ENCODE peak calls at places on chromosomes 16 and 17, in ten cellular contexts. One of them, this sample, is unnamed. For H3K9me3, the result is how much of the 10 kb centered on the place peaks cover.

GRCh38 chr16:79601978-79602609 is 1.6 kb upstream of the MAF start:
- DNase-seq in body of pancreas: peak
- DNase-seq in adrenal gland: peak
- DNase-seq in heart left ventricle: peak
- DNase-seq in PC-3: peak
- DNase-seq in thoracic aorta: peak
- DNase-seq in H9: peak
- DNase-seq in colonic mucosa: peak
- DNase-seq in right atrium auricular region: peak
- DNase-seq in sigmoid colon: peak
- DNase-seq in this sample: peak

GRCh38 chr16:81445926-81446317 is 1.3 kb downstream of the CMIP start:
- DNase-seq in body of pancreas: no peak
- DNase-seq in adrenal gland: no peak
- DNase-seq in heart left ventricle: no peak
- DNase-seq in PC-3: no peak
- DNase-seq in thoracic aorta: no peak
- DNase-seq in H9: no peak
- DNase-seq in colonic mucosa: peak
- DNase-seq in right atrium auricular region: no peak
- DNase-seq in sigmoid colon: no peak
- DNase-seq in this sample: no peak

GRCh38 chr17:64784353-64784798 is 122.3 kb upstream of the SMURF2 start:
- DNase-seq in body of pancreas: peak
- DNase-seq in adrenal gland: no peak
- DNase-seq in heart left ventricle: no peak
- DNase-seq in PC-3: no peak
- DNase-seq in thoracic aorta: no peak
- DNase-seq in H9: no peak
- DNase-seq in colonic mucosa: no peak
- DNase-seq in right atrium auricular region: no peak
- DNase-seq in sigmoid colon: no peak
- DNase-seq in this sample: no peak

GRCh38 chr16:66580605-66581209 is 1.4 kb downstream of the CMTM2 start:
- DNase-seq in body of pancreas: no peak
- DNase-seq in adrenal gland: no peak
- DNase-seq in heart left ventricle: no peak
- DNase-seq in PC-3: peak
- DNase-seq in thoracic aorta: no peak
- DNase-seq in H9: no peak
- DNase-seq in colonic mucosa: no peak
- DNase-seq in right atrium auricular region: no peak
- DNase-seq in sigmoid colon: no peak
- DNase-seq in this sample: peak

GRCh38 chr17:78805301-78805700 is 23.2 kb upstream of the CYTH1 start:
- DNase-seq in body of pancreas: no peak
- DNase-seq in adrenal gland: no peak
- DNase-seq in heart left ventricle: peak
- DNase-seq in PC-3: no peak
- DNase-seq in thoracic aorta: no peak
- DNase-seq in H9: no peak
- DNase-seq in colonic mucosa: no peak
- DNase-seq in right atrium auricular region: no peak
- DNase-seq in sigmoid colon: no peak
- DNase-seq in this sample: no peak

GRCh38 chr17:82767041-82767754 is 15.3 kb downstream of the TBCD start:
- DNase-seq in body of pancreas: peak
- DNase-seq in adrenal gland: peak
- DNase-seq in heart left ventricle: no peak
- DNase-seq in PC-3: peak
- DNase-seq in thoracic aorta: no peak
- DNase-seq in H9: peak
- DNase-seq in colonic mucosa: peak
- DNase-seq in right atrium auricular region: no peak
- DNase-seq in sigmoid colon: no peak
- DNase-seq in this sample: no peak

GRCh38 chr17:72518810-72519597 is 398.2 kb downstream of the SOX9 start:
- DNase-seq in body of pancreas: peak
- DNase-seq in adrenal gland: no peak
- DNase-seq in heart left ventricle: no peak
- DNase-seq in PC-3: peak
- DNase-seq in thoracic aorta: no peak
- DNase-seq in H9: no peak
- DNase-seq in colonic mucosa: peak
- DNase-seq in right atrium auricular region: no peak
- DNase-seq in sigmoid colon: no peak
- DNase-seq in this sample: no peak

GRCh38 chr17:43931062-43931571 is 11.2 kb downstream of the PPY start:
- DNase-seq in body of pancreas: peak
- DNase-seq in adrenal gland: no peak
- DNase-seq in heart left ventricle: peak
- DNase-seq in PC-3: no peak
- DNase-seq in thoracic aorta: no peak
- DNase-seq in H9: no peak
- DNase-seq in colonic mucosa: peak
- DNase-seq in right atrium auricular region: no peak
- DNase-seq in sigmoid colon: no peak
- DNase-seq in this sample: no peak

GRCh38 chr16:85094812-85095211 is 17.5 kb downstream of the CIBAR2 start:
- DNase-seq in body of pancreas: no peak
- DNase-seq in adrenal gland: no peak
- DNase-seq in heart left ventricle: no peak
- DNase-seq in PC-3: no peak
- DNase-seq in thoracic aorta: no peak
- DNase-seq in H9: no peak
- DNase-seq in colonic mucosa: no peak
- DNase-seq in right atrium auricular region: no peak
- DNase-seq in sigmoid colon: no peak
- DNase-seq in this sample: no peak

DNA sequence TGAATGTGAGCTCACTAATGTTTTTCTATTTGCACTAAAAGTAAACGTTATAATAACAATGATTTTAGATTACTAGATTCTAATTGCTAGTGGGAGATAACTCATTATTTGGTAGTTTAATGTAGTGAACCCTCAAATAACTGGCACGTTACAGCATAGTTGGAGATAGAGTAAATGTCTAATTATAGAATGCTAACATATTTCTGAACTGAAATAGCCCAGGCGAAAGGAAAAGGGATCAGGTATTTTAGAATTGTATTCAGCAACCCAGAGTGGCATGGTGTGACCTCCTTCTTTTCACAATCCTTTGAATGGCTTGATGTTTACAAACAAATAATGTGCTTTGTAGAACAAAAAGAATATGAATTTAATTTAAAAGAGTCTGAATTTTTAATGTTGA is 1221.2 kb downstream of the CDH8 start:
- DNase-seq in body of pancreas: no peak
- DNase-seq in adrenal gland: no peak
- DNase-seq in heart left ventricle: no peak
- DNase-seq in PC-3: no peak
- DNase-seq in thoracic aorta: no peak
- DNase-seq in H9: no peak
- DNase-seq in colonic mucosa: no peak
- DNase-seq in right atrium auricular region: no peak
- DNase-seq in sigmoid colon: no peak
- DNase-seq in this sample: no peak
- H3K9me3 ChIP-seq in body of pancreas: under half
- H3K9me3 ChIP-seq in adrenal gland: under half
- H3K9me3 ChIP-seq in heart left ventricle: under half
- H3K9me3 ChIP-seq in PC-3: under half
- H3K9me3 ChIP-seq in thoracic aorta: under half
- H3K9me3 ChIP-seq in H9: under half
- H3K9me3 ChIP-seq in colonic mucosa: under half
- H3K9me3 ChIP-seq in right atrium auricular region: under half
- H3K9me3 ChIP-seq in sigmoid colon: under half
- H3K9me3 ChIP-seq in this sample: under half

DNA sequence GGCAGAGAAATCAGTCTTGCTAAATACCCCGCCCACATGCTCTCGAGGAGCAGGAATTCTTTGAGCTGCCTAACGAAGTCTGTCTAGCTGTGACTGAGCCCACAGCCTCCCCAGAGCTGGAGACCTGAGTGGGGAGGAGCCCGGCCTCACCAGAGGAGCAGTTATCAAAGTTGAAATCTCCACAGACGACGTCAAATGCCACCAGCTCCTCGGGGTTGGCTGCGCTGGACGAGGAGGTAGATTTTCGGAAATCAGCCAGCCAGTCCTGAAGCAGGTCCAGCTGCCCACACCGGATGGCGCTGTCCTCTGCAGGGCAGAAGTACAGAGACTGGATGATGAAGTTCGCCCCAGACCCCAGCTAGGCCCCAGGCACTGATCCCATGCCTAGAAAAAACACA is 53.8 kb downstream of the PRMT7 start:
- DNase-seq in body of pancreas: no peak
- DNase-seq in adrenal gland: no peak
- DNase-seq in heart left ventricle: no peak
- DNase-seq in PC-3: no peak
- DNase-seq in thoracic aorta: no peak
- DNase-seq in H9: peak
- DNase-seq in colonic mucosa: no peak
- DNase-seq in right atrium auricular region: no peak
- DNase-seq in sigmoid colon: no peak
- DNase-seq in this sample: no peak
- TF ChIP-seq CTCF in body of pancreas: no peak
- TF ChIP-seq CTCF in adrenal gland: no peak
- TF ChIP-seq CTCF in heart left ventricle: no peak
- TF ChIP-seq CTCF in PC-3: peak
- TF ChIP-seq CTCF in thoracic aorta: no peak
- TF ChIP-seq CTCF in H9: peak
- TF ChIP-seq CTCF in colonic mucosa: no peak
- TF ChIP-seq CTCF in right atrium auricular region: no peak
- TF ChIP-seq CTCF in sigmoid colon: no peak
- TF ChIP-seq CTCF in this sample: peak

DNA sequence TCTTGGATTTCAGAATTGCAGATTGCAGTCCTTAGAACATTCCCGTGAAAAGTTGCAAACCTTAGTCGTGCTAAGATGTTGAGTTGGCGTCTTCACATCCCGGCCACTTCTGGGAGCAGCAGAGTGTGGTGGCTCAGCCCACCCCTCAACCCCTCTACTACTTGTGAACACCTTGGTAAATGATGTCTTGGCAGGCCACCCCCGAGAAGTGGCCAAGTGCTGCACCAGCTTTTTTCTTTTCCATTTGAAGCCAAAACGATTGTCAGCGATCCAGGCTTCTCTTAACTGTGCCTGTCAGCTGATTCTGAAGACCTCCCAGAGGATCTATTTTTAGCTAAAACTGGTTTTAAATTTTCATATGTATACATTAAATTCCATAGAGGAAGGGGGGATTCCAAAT is 247.5 kb downstream of the CDH13 start:
- DNase-seq in body of pancreas: no peak
- DNase-seq in adrenal gland: no peak
- DNase-seq in heart left ventricle: no peak
- DNase-seq in PC-3: no peak
- DNase-seq in thoracic aorta: no peak
- DNase-seq in H9: no peak
- DNase-seq in colonic mucosa: no peak
- DNase-seq in right atrium auricular region: no peak
- DNase-seq in sigmoid colon: no peak
- DNase-seq in this sample: no peak
- H3K9me3 ChIP-seq in body of pancreas: under half
- H3K9me3 ChIP-seq in adrenal gland: under half
- H3K9me3 ChIP-seq in heart left ventricle: under half
- H3K9me3 ChIP-seq in PC-3: under half
- H3K9me3 ChIP-seq in thoracic aorta: under half
- H3K9me3 ChIP-seq in H9: under half
- H3K9me3 ChIP-seq in colonic mucosa: under half
- H3K9me3 ChIP-seq in right atrium auricular region: under half
- H3K9me3 ChIP-seq in sigmoid colon: under half
- H3K9me3 ChIP-seq in this sample: under half

DNA sequence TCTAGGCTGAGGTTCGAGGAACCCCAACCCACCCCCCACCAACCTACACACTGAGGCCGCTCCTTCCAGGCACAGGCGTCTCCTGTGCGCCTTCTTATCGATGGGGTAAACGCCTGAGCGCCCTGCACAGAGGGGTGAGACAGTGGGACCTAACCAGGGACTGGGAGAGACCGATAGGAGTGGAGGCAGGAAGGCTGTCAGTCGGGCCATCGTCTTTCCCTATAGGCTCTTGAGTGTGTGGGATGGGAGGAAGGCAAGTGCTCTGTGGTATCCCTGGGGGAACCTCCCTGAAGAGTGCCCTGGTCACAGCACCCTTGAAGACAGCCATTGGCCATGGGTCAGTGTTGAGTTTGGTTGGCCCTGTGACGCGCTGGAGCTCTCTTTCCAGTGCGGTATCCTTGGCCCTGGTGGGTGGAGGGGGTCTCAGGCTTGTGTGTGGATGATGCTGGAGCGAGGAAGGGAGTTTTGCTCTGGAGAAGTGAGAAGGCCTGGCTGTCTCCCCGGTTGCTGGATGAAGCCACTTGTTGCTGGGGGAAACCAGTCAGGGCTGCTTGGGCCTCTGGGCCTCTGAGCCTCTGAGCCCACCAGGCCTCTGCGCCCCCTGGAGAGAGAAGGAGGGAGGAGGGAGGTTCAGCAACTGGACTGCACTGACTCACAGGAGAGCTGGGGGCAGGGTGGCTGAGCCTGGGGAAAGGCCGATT is 1.7 kb downstream of the GPRC5C start:
- DNase-seq in body of pancreas: no peak
- DNase-seq in adrenal gland: no peak
- DNase-seq in heart left ventricle: no peak
- DNase-seq in PC-3: peak
- DNase-seq in thoracic aorta: no peak
- DNase-seq in H9: peak
- DNase-seq in colonic mucosa: no peak
- DNase-seq in right atrium auricular region: no peak
- DNase-seq in sigmoid colon: no peak
- DNase-seq in this sample: no peak
- TF ChIP-seq CTCF in body of pancreas: no peak
- TF ChIP-seq CTCF in adrenal gland: no peak
- TF ChIP-seq CTCF in heart left ventricle: no peak
- TF ChIP-seq CTCF in PC-3: peak
- TF ChIP-seq CTCF in thoracic aorta: no peak
- TF ChIP-seq CTCF in H9: no peak
- TF ChIP-seq CTCF in colonic mucosa: no peak
- TF ChIP-seq CTCF in right atrium auricular region: no peak
- TF ChIP-seq CTCF in sigmoid colon: no peak
- TF ChIP-seq CTCF in this sample: no peak

GRCh38 chr17:45332989-45333701 is 16.3 kb upstream of the MAP3K14 start:
- DNase-seq in body of pancreas: no peak
- DNase-seq in adrenal gland: no peak
- DNase-seq in heart left ventricle: no peak
- DNase-seq in PC-3: peak
- DNase-seq in thoracic aorta: no peak
- DNase-seq in H9: peak
- DNase-seq in colonic mucosa: no peak
- DNase-seq in right atrium auricular region: peak
- DNase-seq in sigmoid colon: peak
- DNase-seq in this sample: no peak
- H3K9me3 ChIP-seq in body of pancreas: under half
- H3K9me3 ChIP-seq in adrenal gland: under half
- H3K9me3 ChIP-seq in heart left ventricle: under half
- H3K9me3 ChIP-seq in PC-3: under half
- H3K9me3 ChIP-seq in thoracic aorta: under half
- H3K9me3 ChIP-seq in H9: under half
- H3K9me3 ChIP-seq in colonic mucosa: under half
- H3K9me3 ChIP-seq in right atrium auricular region: under half
- H3K9me3 ChIP-seq in sigmoid colon: under half
- H3K9me3 ChIP-seq in this sample: under half